ENCODE peak calls at places on chromosomes 2 and 18, in ten cellular contexts. V is foreskin fibroblast; F is psoas muscle; N is NB4; S is CD8-positive, alpha-beta T cell; J is tibial nerve; L is neural progenitor cell; Q is GM23248; P is sigmoid colon; K is ovary. X is an unnamed sample.
A peak's percentile ranks its signal among the peaks of the same experiment; 100 is the strongest.

GRCh38 chr2:74501335-74502071 is 2.1 kb upstream of the LBX2 start:
- DNase-seq in P (no peak), L (peak; percentile 41), F (no peak), Q (no peak), S (no peak), J (no peak), V (no peak), K (no peak), N (no peak), X (no peak)

GRCh38 chr2:32976409-32977063 is 29.8 kb downstream of the LTBP1 start:
- DNase-seq in P (no peak), V (no peak), Q (no peak), J (no peak), K (no peak), N (no peak), F (no peak), L (no peak), S (no peak), X (no peak)

GRCh38 chr2:42216712-42217111 is 47.6 kb downstream of the EML4 start:
- DNase-seq in N (peak; percentile 71), K (no peak), F (no peak), L (no peak), V (peak; percentile 82), P (no peak), S (no peak), J (no peak), Q (peak; percentile 81), X (no peak)

GRCh38 chr18:78240091-78240490 is 739.5 kb upstream of the SALL3 start:
- DNase-seq in Q (no peak), P (no peak), L (peak; percentile 48), K (no peak), N (no peak), V (no peak), J (no peak), F (no peak), S (no peak), X (no peak)

GRCh38 chr18:55401638-55402191 is 186.3 kb downstream of the TCF4 start:
- DNase-seq in S (no peak), V (peak; percentile 83), N (no peak), L (peak; percentile 68), K (peak; percentile 47), Q (peak; percentile 95), P (peak; percentile 72), J (no peak), F (no peak), X (no peak)

GRCh38 chr18:8424917-8425725 is 184.1 kb upstream of the RAB12 start:
- DNase-seq in Q (peak; percentile 95), L (no peak), V (peak; percentile 84), S (no peak), J (no peak), K (no peak), P (no peak), N (peak; percentile 6), F (no peak), X (no peak)

GRCh38 chr18:27844416-27844792 is 332.5 kb downstream of the CDH2 start:
- DNase-seq in N (no peak), L (no peak), F (no peak), V (peak; percentile 13), P (no peak), Q (peak; percentile 17), S (no peak), K (no peak), J (no peak), X (no peak)

GRCh38 chr2:51903728-51904127 is 871.8 kb upstream of the NRXN1 start:
- DNase-seq in F (no peak), L (no peak), V (no peak), J (no peak), K (no peak), Q (no peak), P (no peak), N (no peak), S (no peak), X (no peak)

GRCh38 chr2:183709829-183710228 is 585.6 kb downstream of the NUP35 start:
- DNase-seq in V (no peak), Q (no peak), L (no peak), J (no peak), K (no peak), F (no peak), N (no peak), S (no peak), P (no peak), X (no peak)

GRCh38 chr18:59024829-59025228 is 114.9 kb upstream of the SEC11C start:
- DNase-seq in L (no peak), K (no peak), V (peak; percentile 81), Q (peak; percentile 46), J (no peak), P (no peak), S (no peak), F (no peak), N (no peak), X (no peak)

GRCh38 chr2:169452080-169452479 is 27.2 kb upstream of the BBS5 start:
- DNase-seq in J (no peak), L (peak; percentile 58), K (no peak), F (no peak), V (peak; percentile 62), S (no peak), Q (peak; percentile 63), N (peak; percentile 67), P (no peak), X (no peak)

GRCh38 chr2:149908731-149909690 is 321.4 kb upstream of the MMADHC start:
- DNase-seq in J (no peak), L (no peak), K (no peak), V (peak; percentile 33), N (no peak), P (no peak), S (no peak), F (no peak), Q (no peak), X (no peak)

GRCh38 chr2:230317366-230317765 is 9.6 kb upstream of the SP140L start:
- DNase-seq in K (no peak), N (no peak), L (no peak), S (no peak), Q (no peak), J (no peak), V (no peak), P (no peak), F (no peak), X (no peak)

GRCh38 chr2:230322561-230323384 is 4.2 kb upstream of the SP140L start:
- DNase-seq in F (no peak), V (no peak), S (no peak), P (no peak), Q (no peak), J (no peak), L (no peak), K (no peak), N (no peak), X (no peak)

GRCh38 chr2:230321031-230321430 is 6.0 kb upstream of the SP140L start:
- DNase-seq in J (no peak), F (no peak), L (no peak), P (no peak), K (no peak), S (no peak), V (no peak), Q (no peak), N (no peak), X (no peak)

GRCh38 chr2:230318190-230319121 is 8.5 kb upstream of the SP140L start:
- DNase-seq in N (peak; percentile 66), Q (no peak), L (no peak), J (no peak), K (no peak), P (no peak), S (no peak), V (no peak), F (no peak), X (no peak)

GRCh38 chr2:230319211-230319862 is 7.7 kb upstream of the SP140L start:
- DNase-seq in S (peak; percentile 61), P (no peak), K (no peak), V (no peak), Q (no peak), N (peak; percentile 66), F (no peak), J (no peak), L (no peak), X (no peak)
- H3K4me3 ChIP-seq in S (peak overlapping the region; percentile 24), P (no peak overlapping the region), K (no peak overlapping the region), V (no peak overlapping the region), Q (no peak overlapping the region), N (no peak overlapping the region), F (no peak overlapping the region), J (no peak overlapping the region), L (no peak overlapping the region), X (no peak overlapping the region)

GRCh38 chr2:27584597-27584996 is 1.8 kb downstream of the ZNF512 start:
- DNase-seq in Q (no peak), J (no peak), K (no peak), V (no peak), N (no peak), L (no peak), F (no peak), S (no peak), P (no peak), X (no peak)
- H3K4me3 ChIP-seq in Q (peak overlapping the region; percentile 99), J (no peak overlapping the region), K (no peak overlapping the region), V (peak overlapping the region; percentile 70), N (peak overlapping the region; percentile 90), L (peak overlapping the region; percentile 89), F (no peak overlapping the region), S (peak overlapping the region; percentile 57), P (no peak overlapping the region), X (peak overlapping the region; percentile 57)

DNA sequence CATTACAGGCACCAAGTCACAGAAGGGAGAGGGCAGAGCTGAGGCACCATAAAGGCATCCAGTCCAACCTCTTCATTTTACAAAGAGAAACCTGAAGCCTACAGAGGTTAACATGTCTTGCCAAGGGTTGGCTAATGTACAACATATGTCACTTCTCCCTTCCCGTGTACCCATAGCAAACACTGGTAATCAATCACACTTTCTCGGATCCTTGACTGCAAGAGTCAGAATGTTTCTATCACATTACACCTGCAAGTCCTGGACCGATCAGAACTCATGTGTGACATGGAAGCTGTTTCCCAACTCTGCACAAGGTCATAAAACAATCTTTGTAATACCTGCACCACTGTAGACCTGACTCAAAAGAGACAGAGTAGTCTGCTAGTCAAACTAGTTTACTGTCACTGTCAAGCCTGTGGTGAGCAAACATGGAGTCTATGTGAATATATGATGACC is 6.0 kb downstream of the ANKRD44 start:
- DNase-seq in L (no peak), V (no peak), P (no peak), F (no peak), Q (no peak), N (peak; percentile 21), S (no peak), K (no peak), J (no peak), X (no peak)
- H3K4me3 ChIP-seq in L (no peak overlapping the region), V (no peak overlapping the region), P (no peak overlapping the region), F (no peak overlapping the region), Q (no peak overlapping the region), N (no peak overlapping the region), S (peak overlapping the region; percentile 24), K (no peak overlapping the region), J (no peak overlapping the region), X (no peak overlapping the region)

DNA sequence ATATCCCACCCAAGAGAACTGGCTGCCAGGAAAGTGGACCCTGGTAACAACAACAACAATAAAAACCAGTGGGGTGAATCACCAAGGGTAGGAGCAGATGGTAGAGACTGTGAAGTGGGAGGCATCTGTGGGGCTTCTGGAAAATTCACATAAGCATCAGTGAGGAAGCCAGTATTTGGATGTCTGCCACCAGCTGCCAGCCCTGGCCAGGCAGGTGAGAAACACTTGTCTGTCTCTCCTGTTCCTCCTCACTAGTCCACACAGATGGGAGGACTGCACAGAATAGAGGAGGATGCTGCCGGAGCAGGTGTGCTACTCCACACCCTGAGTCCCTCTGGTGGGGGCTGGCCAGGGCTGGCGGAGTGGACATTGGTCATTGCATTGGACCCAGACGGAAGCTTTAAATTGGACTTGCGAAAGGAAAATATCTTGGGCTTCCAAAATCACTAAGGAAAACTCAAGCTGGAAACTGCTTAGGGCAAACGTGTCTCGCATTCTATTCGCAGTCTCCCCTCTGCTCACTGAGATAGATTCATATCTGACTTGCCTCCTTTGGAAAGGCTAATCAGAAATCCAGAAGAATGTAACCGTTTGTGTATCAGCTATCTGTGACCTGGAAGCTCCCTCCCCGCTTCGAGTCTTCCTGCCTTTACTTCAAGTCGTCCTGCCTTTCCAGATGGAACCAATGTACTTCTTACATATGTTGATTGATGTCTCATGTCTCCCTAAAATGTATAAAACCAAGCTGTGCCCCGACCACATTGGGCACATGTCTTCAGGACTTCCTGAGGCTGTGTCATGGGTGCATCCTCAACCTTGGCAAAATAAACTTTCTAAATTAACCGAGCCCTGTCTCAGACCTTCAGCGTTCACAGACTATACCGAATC is 69.1 kb downstream of the NAB1 start:
- DNase-seq in F (no peak), V (no peak), N (no peak), K (no peak), S (no peak), Q (no peak), J (no peak), P (no peak), L (no peak), X (no peak)
- H3K4me3 ChIP-seq in F (peak overlapping the region; percentile 6), V (no peak overlapping the region), N (no peak overlapping the region), K (no peak overlapping the region), S (no peak overlapping the region), Q (no peak overlapping the region), J (no peak overlapping the region), P (no peak overlapping the region), L (no peak overlapping the region), X (no peak overlapping the region)

X was measured in RWPE2.